ENCODE peak calls at places on chromosomes 5 and 9, in four cellular contexts. M is PC-3, T is fibroblast of lung, A is H1. K is an unnamed sample.

GRCh38 chr5:10912435-10912834 is 151.4 kb upstream of the DAP start:
- DNase-seq in T (no peak), A (no peak), M (no peak), K (no peak)

GRCh38 chr9:110217656-110218099 is 9.7 kb upstream of the C9orf152 start:
- DNase-seq in T (peak; percentile 70), A (no peak), M (peak; percentile 62), K (no peak)

GRCh38 chr5:41763096-41763495 is 107.1 kb downstream of the OXCT1 start:
- DNase-seq in T (peak; percentile 75), M (peak; percentile 32), A (no peak), K (peak; percentile 46)

GRCh38 chr9:126676685-126677143 is 63.0 kb downstream of the LMX1B start:
- DNase-seq in M (no peak), A (peak; percentile 93), T (no peak), K (no peak)

GRCh38 chr9:123353984-123354591 is 1.9 kb upstream of the CRB2 start:
- DNase-seq in A (peak; percentile 98), T (peak; percentile 47), M (peak; percentile 56), K (peak; percentile 68)

GRCh38 chr9:136342191-136343120 is 15.1 kb downstream of the GPSM1 start:
- DNase-seq in M (no peak), A (peak; percentile 100), T (peak; percentile 84), K (no peak)

GRCh38 chr5:76901522-76901921 is 51.3 kb upstream of the CRHBP start:
- DNase-seq in T (no peak), M (no peak), A (no peak), K (no peak)

GRCh38 chr9:14030350-14030823 is 283.6 kb downstream of the NFIB start:
- DNase-seq in A (no peak), M (peak; percentile 83), T (peak; percentile 96), K (no peak)

GRCh38 chr9:77020438-77021264 is 1.2 kb downstream of the FOXB2 start:
- DNase-seq in T (no peak), A (peak; percentile 66), M (no peak), K (no peak)

GRCh38 chr9:115063058-115063850 is 54.7 kb downstream of the TNC start:
- DNase-seq in A (no peak), T (peak; percentile 34), M (peak; percentile 46), K (no peak)

GRCh38 chr5:28737682-28738081 is 1699.3 kb upstream of the CDH9 start:
- DNase-seq in T (no peak), A (no peak), M (peak; percentile 35), K (no peak)

GRCh38 chr5:133123297-133123696 is 71.5 kb downstream of the HSPA4 start:
- DNase-seq in T (no peak), A (no peak), M (no peak), K (no peak)

GRCh38 chr5:176530983-176531901 is 6.0 kb downstream of the RNF44 start:
- DNase-seq in A (no peak), T (peak; percentile 51), M (no peak), K (peak; percentile 64)

GRCh38 chr9:137168907-137169763 is 716 bp downstream of the LRRC26 start:
- DNase-seq in A (peak; percentile 89), M (peak; percentile 69), T (peak; percentile 18), K (peak; percentile 56)

GRCh38 chr9:35903049-35903448 is 3.0 kb upstream of the HRCT1 start:
- DNase-seq in T (peak; percentile 72), A (no peak), M (peak; percentile 68), K (peak; percentile 31)

GRCh38 chr5:170353946-170354345 is 35.2 kb downstream of the KCNMB1 start:
- DNase-seq in A (no peak), M (no peak), T (no peak), K (no peak)
- H3K27me3 ChIP-seq in A (peaks cover 7% of the 10 kb centered on the region), M (peaks cover 89% of the 10 kb centered on the region), T (no peaks in the 10 kb centered on the region), K (peaks cover 36% of the 10 kb centered on the region)

DNA sequence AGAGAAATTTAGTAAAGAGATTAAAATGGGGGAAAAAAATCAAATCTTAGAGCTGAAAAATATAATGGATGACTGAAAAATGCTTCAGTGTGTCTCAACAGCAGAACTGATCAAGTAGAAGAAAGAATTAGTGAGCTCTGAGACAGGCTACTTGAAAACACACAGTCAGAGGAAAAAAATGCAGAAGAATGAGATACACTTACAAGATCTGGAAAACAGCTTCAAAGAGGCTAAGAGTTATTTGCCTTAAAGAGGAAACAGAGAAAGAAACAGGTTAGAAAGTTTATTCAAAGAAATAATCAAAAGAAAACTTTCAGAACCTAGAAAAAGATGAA is 70.5 kb upstream of the OR2K2 start:
- DNase-seq in A (no peak), T (no peak), M (no peak), K (no peak)
- H3K9me3 ChIP-seq in A (peaks cover 14% of the 10 kb centered on the region), T (no peaks in the 10 kb centered on the region), M (peaks cover 5% of the 10 kb centered on the region), K (peaks cover 31% of the 10 kb centered on the region)

GRCh38 chr5:173488144-173488543 is 128.3 kb downstream of the BOD1 start:
- DNase-seq in T (no peak), A (no peak), M (no peak), K (no peak)

GRCh38 chr5:173487296-173487695 is 129.2 kb downstream of the BOD1 start:
- DNase-seq in T (no peak), M (no peak), A (no peak), K (no peak)

GRCh38 chr5:173493040-173493439 is 123.4 kb downstream of the BOD1 start:
- DNase-seq in A (no peak), T (no peak), M (no peak), K (no peak)

GRCh38 chr5:173493846-173494245 is 122.6 kb downstream of the BOD1 start:
- DNase-seq in M (no peak), A (no peak), T (no peak), K (no peak)

DNA sequence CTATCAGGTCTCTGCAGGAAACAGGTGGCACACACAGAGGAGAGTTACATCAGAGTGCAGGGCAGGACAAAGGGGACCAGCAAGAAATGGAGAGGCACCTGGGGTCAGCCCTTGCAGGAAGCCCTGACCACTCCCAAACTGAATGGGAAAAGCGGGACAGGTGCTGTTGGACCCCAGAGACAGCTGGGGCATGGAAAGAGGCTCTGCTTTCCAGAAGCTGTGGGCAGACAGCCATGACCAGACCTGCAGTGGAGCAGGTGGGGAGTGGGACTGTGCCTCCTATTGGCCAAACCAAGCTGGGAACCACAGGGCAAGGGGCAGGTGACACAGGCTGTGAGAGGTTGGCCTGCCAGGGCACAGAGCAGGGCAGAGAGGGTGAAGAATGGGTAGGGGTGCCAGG is 125.8 kb downstream of the BOD1 start:
- DNase-seq in A (no peak), M (no peak), T (no peak), K (no peak)
- H3K27me3 ChIP-seq in A (no peaks in the 10 kb centered on the region), M (no peaks in the 10 kb centered on the region), T (no peaks in the 10 kb centered on the region), K (no peaks in the 10 kb centered on the region)

DNA sequence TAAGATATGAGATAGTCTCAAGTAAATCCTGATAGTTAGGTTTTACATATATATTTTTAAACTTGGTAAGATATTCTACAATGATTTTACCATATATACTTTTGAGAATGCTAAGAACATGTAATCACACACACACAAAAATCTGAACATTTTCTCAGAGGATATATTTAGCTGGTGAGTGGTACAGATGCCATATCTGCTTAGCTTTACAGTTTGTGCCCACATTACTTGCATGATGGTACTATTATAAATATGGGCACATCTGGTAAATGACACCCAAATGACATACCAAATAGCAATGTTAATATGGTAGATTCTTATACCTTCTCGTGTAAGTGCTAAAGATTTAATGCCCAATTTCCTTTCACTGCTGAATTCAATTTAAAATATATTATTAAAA is 56.6 kb downstream of the LSM11 start:
- DNase-seq in A (no peak), M (no peak), T (no peak), K (no peak)
- H3K9me3 ChIP-seq in A (no peaks in the 10 kb centered on the region), M (no peaks in the 10 kb centered on the region), T (no peaks in the 10 kb centered on the region), K (no peaks in the 10 kb centered on the region)

DNA sequence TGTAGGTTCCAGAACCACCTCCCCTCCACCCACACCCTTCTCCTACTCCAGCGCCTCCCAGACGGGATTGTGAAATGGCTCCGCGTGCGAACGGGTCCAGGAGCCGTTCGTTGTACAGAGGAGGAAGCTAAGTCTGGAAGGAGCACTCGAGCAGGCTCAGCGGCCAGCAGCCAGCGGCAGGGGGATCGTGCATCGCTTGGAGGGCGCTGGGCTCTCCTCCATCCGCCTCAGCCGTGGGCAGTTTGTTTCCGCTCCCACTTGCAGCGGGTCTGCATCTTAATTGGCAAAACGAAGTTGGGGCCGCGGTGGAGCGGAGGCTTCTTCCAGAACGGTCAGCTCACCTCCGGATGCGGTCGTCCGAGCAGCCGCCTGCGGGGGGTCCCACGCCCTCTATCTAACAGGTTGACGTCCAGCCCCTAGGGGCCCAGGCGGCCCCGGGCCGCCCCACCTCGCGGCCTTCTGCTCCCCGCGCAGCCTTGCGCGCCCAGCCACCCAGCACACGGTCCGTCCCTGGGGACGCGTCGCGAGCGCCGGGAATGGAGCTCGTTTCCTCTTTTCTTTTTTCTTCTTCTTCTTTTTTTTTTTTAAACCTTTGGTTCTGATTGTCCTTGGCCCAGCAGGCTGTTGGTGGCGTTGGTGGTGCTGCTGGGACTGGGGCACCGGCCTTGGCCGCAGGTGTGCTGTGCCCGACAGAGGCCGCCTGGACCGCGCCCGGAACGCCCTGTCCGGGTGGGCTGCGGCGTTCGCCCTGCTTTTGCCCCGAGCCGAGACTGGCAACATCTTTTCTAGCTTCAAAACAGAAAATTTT is 3.9 kb upstream of the BARX1 start:
- DNase-seq in A (peak; percentile 75), T (peak; percentile 34), M (no peak), K (no peak)
- H3K27me3 ChIP-seq in A (peaks cover 81% of the 10 kb centered on the region), T (peaks cover 70% of the 10 kb centered on the region), M (no peaks in the 10 kb centered on the region), K (no peaks in the 10 kb centered on the region)

GRCh38 chr5:17256171-17256570 is 38.7 kb downstream of the BASP1 start:
- DNase-seq in A (no peak), M (no peak), T (peak; percentile 64), K (no peak)

GRCh38 chr5:17257705-17258273 is 40.4 kb downstream of the BASP1 start:
- DNase-seq in M (peak; percentile 83), A (no peak), T (no peak), K (no peak)

GRCh38 chr5:17258429-17258828 is 41.0 kb downstream of the BASP1 start:
- DNase-seq in A (no peak), M (peak; percentile 98), T (peak; percentile 38), K (no peak)

GRCh38 chr5:17256839-17257238 is 39.4 kb downstream of the BASP1 start:
- DNase-seq in M (no peak), T (no peak), A (no peak), K (no peak)

DNA sequence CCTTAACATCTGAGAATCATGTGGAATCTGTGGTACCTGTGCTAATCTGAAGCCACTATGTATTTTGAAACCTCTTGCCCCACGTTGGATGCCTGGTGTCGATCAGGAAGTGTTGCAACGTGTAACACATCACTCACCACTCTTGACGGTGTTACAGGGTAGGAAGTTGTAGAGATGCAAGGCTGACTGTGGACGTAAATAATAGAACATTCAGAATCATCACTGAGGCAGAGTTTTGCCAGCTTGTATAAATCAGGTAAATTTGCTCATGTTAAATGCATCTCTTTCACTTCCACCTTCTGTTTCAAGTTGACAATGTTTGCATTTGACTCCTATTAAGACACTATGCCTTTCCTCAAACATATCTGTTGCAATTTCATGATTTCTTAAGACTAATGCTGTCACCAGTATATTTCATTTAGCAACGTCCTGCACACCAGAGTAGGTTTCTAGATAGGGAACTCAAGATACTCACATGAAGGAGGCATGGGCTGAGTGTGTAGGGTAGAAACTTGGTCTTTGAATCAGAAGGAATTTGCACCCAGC is 38.1 kb downstream of the BASP1 start:
- DNase-seq in A (no peak), T (peak; percentile 66), M (peak; percentile 80), K (no peak)
- H3K9me3 ChIP-seq in A (peaks cover 4% of the 10 kb centered on the region), T (no peaks in the 10 kb centered on the region), M (peaks cover 14% of the 10 kb centered on the region), K (peaks cover 36% of the 10 kb centered on the region)

GRCh38 chr5:135835766-135836165 is 1.3 kb downstream of the SLC25A48 start:
- DNase-seq in T (no peak), M (no peak), A (peak; percentile 38), K (no peak)
- H3K27me3 ChIP-seq in T (peaks cover 12% of the 10 kb centered on the region), M (peaks cover 32% of the 10 kb centered on the region), A (peaks cover 20% of the 10 kb centered on the region), K (peaks cover 48% of the 10 kb centered on the region)